ENCODE peak calls at places on chromosomes 1 and 21, in four cellular contexts. G, H, R and Z are unnamed samples.

GRCh38 chr1:84583648-84584047 is 9.4 kb upstream of the CTBS start:
- DNase-seq in G (no peak), H (no peak), R (peak; percentile 27), Z (no peak)

GRCh38 chr1:223421676-223422075 is 28.5 kb downstream of the CCDC185 start:
- DNase-seq in G (no peak), H (no peak), R (no peak), Z (no peak)

GRCh38 chr1:39266269-39266668 is 61.8 kb downstream of the MACF1 start:
- DNase-seq in G (no peak), H (no peak), R (peak; percentile 43), Z (no peak)

GRCh38 chr21:46195595-46196195 is 11.4 kb upstream of the SPATC1L start:
- DNase-seq in G (no peak), H (no peak), R (no peak), Z (peak; percentile 7)

GRCh38 chr1:28506907-28507246 is 1.0 kb downstream of the RCC1 start:
- DNase-seq in G (no peak), H (no peak), R (no peak), Z (no peak)

GRCh38 chr21:44653656-44654575 is 543 bp downstream of the KRTAP12-4 start:
- DNase-seq in G (no peak), H (no peak), R (no peak), Z (no peak)

GRCh38 chr1:81186271-81186670 is 614.5 kb upstream of the ADGRL2 start:
- DNase-seq in G (no peak), H (no peak), R (no peak), Z (no peak)

GRCh38 chr1:33257759-33258712 is 1.7 kb downstream of the ZNF362 start:
- DNase-seq in G (peak; percentile 52), H (no peak), R (no peak), Z (no peak)

GRCh38 chr1:19311503-19311930 is 427 bp downstream of the AKR7A2 start:
- DNase-seq in G (no peak), H (no peak), R (peak; percentile 18), Z (no peak)

GRCh38 chr1:209585672-209586071 is 2.2 kb downstream of the CAMK1G start:
- DNase-seq in G (no peak), H (no peak), R (no peak), Z (peak; percentile 49)

GRCh38 chr1:112960381-112960780 is 4.4 kb upstream of the SLC16A1 start:
- DNase-seq in G (no peak), H (no peak), R (no peak), Z (no peak)

GRCh38 chr1:16048573-16049189 is 5.1 kb downstream of the CLCNKB start:
- DNase-seq in G (no peak), H (no peak), R (peak; percentile 95), Z (peak; percentile 98)

GRCh38 chr1:1875932-1876331 is 15.0 kb downstream of the GNB1 start:
- DNase-seq in G (no peak), H (no peak), R (no peak), Z (no peak)

GRCh38 chr1:37922767-37923550 is 23.9 kb downstream of the INPP5B start:
- DNase-seq in G (no peak), H (peak; percentile 89), R (peak; percentile 95), Z (no peak)

GRCh38 chr1:209890606-209891330 is 47.2 kb upstream of the SYT14 start:
- DNase-seq in G (no peak), H (no peak), R (no peak), Z (no peak)

GRCh38 chr1:202852163-202852904 is 36.6 kb downstream of the RABIF start:
- DNase-seq in G (peak; percentile 39), H (no peak), R (peak; percentile 86), Z (peak; percentile 70)

GRCh38 chr1:170426596-170426995 is 105.4 kb upstream of the GORAB start:
- DNase-seq in G (no peak), H (no peak), R (no peak), Z (peak; percentile 26)

GRCh38 chr1:207336559-207337467 is 15.3 kb downstream of the CD55 start:
- DNase-seq in G (peak; percentile 58), H (peak; percentile 91), R (no peak), Z (no peak)

GRCh38 chr1:171919891-171920887 is 78.9 kb downstream of the DNM3 start:
- DNase-seq in G (no peak), H (no peak), R (no peak), Z (no peak)

GRCh38 chr1:246043556-246043955 is 463.5 kb downstream of the SMYD3 start:
- DNase-seq in G (no peak), H (no peak), R (no peak), Z (no peak)

GRCh38 chr1:206700445-206701036 is 15.8 kb downstream of the MAPKAPK2 start:
- DNase-seq in G (no peak), H (no peak), R (no peak), Z (no peak)

GRCh38 chr1:9990944-9991343 is 6.1 kb upstream of the RBP7 start:
- DNase-seq in G (no peak), H (no peak), R (no peak), Z (no peak)

GRCh38 chr1:44250113-44250781 is 37.0 kb downstream of the DMAP1 start:
- DNase-seq in G (no peak), H (no peak), R (no peak), Z (no peak)

GRCh38 chr1:234188454-234188792 is 184.8 kb upstream of the COA6 start:
- DNase-seq in G (peak; percentile 34), H (peak; percentile 12), R (peak; percentile 34), Z (peak; percentile 76)

GRCh38 chr1:200036616-200037270 is 9.2 kb downstream of the NR5A2 start:
- DNase-seq in G (no peak), H (no peak), R (no peak), Z (no peak)

GRCh38 chr1:26626994-26627393 is 68.8 kb upstream of the ARID1A start:
- DNase-seq in G (no peak), H (no peak), R (no peak), Z (no peak)

GRCh38 chr1:204726478-204726877 is 40.9 kb upstream of the LRRN2 start:
- DNase-seq in G (peak; percentile 51), H (no peak), R (no peak), Z (no peak)

GRCh38 chr21:43332872-43333300 is 94.0 kb downstream of the SIK1 start:
- DNase-seq in G (no peak), H (no peak), R (no peak), Z (peak; percentile 28)

GRCh38 chr21:38493549-38494253 is 4.6 kb downstream of the ERG start:
- DNase-seq in G (no peak), H (no peak), R (no peak), Z (no peak)

GRCh38 chr1:203153051-203153988 is 22.3 kb downstream of the MYBPH start:
- DNase-seq in G (no peak), H (no peak), R (no peak), Z (no peak)

GRCh38 chr1:226975259-226975908 is 35.3 kb downstream of the COQ8A start:
- DNase-seq in G (no peak), H (no peak), R (no peak), Z (no peak)

GRCh38 chr1:89721351-89721750 is 88.4 kb downstream of the LRRC8C start:
- DNase-seq in G (no peak), H (peak; percentile 26), R (peak; percentile 61), Z (no peak)

GRCh38 chr21:41767606-41768370 is 936 bp upstream of the RIPK4 start:
- DNase-seq in G (no peak), H (no peak), R (no peak), Z (peak; percentile 58)

DNA sequence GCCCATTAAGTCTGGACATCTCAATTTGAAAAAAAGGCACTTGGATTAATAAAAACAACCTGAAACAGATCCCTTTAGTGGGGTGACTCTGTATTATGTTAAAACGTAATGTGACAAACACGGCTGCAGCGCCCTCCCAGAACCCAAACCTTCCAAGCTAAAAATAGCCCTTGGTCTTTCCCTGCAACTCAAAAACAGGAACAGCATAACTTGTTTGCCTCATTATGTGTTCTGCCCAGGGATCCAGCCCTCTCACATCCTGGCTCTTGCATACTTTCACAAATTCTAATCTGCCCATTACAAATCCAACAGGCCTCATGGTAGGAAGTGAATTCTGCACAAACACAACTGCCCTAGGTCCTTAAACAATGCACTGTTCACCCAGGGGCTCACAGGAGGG is 94.7 kb upstream of the GADD45A start:
- DNase-seq in G (no peak), H (no peak), R (peak; percentile 27), Z (no peak)
- TF ChIP-seq TCF7 in G (no peak), H (no peak), R (no peak), Z (no peak)

GRCh38 chr1:56707379-56707778 is 62.3 kb downstream of the PRKAA2 start:
- DNase-seq in G (no peak), H (no peak), R (no peak), Z (no peak)

GRCh38 chr1:56709995-56710394 is 64.9 kb downstream of the PRKAA2 start:
- DNase-seq in G (no peak), H (no peak), R (no peak), Z (no peak)

GRCh38 chr1:56710646-56711045 is 65.5 kb downstream of the PRKAA2 start:
- DNase-seq in G (no peak), H (no peak), R (no peak), Z (no peak)

GRCh38 chr1:56712150-56712549 is 67.0 kb downstream of the PRKAA2 start:
- DNase-seq in G (no peak), H (no peak), R (no peak), Z (no peak)

DNA sequence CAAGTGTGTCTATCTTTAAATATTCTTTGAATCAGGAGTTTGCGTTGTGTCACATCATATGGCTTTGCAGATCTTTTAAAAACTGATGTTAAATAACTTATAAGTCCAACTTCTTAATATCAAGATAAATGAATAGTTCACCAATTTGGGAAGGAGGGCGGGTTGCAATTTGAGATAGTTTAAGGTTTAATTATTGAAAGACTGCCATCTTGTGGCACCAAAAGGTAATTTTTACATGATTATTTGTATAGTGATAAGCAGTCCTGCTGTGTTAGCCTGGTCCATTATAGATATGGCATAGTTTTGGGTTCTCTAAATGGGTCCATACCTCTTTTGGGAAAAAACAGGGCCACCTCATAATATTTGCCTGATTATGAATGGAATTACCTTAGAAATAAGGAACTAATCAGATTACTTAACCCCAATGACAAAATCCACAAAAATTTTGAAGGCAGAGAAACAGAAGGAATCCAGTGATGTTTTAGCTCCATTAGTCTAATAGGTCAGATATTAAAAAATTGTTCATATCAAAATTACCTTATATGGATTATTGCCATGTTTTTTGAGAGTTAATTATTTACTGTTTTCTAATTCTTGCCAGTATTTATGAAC is 64.3 kb downstream of the PRKAA2 start:
- DNase-seq in G (peak; percentile 56), H (no peak), R (peak; percentile 61), Z (no peak)
- TF ChIP-seq CREM in G (no peak), H (no peak), R (no peak), Z (no peak)

DNA sequence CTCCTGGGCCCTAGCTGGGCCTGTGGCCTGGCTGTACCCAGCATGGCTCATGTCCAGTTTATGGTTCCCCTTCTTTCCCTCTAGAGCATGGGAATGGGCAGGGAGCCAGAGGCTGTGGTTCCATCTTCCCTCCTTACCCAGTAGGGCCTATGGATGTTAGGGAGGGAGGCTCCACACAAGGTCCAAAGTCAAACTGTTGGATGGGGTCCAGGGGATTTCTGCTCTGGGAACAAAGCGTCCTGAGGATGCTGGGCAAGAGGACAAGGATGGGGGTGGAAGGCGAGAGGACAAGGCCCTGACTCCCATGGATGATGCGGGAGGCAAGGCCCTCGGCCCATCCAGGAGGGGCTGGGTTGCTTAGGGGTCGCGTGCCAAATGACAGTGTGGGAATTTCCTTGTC is 17.3 kb downstream of the CSF1 start:
- DNase-seq in G (no peak), H (no peak), R (no peak), Z (no peak)
- TF ChIP-seq CREB1 in G (no peak), H (no peak), R (no peak), Z (no peak)

GRCh38 chr21:36464590-36464989 is 15.3 kb downstream of the CLDN14 start:
- DNase-seq in G (no peak), H (no peak), R (no peak), Z (no peak)
- TF ChIP-seq TCF7 in G (no peak), H (no peak), R (no peak), Z (no peak)